ENCODE peak calls at places on chromosomes 7 and 10, in seven cellular contexts. C is iris pigment epithelial cell; B is breast epithelium; D is osteocyte; U is central memory CD4-positive, alpha-beta T cell; I is T1000; H is stimulated activated CD4-positive, alpha-beta T cell treated with anti-CD3 and anti-CD28 coated beads, Interleukin-1b, Interleukin-23, amount 100 ng/mL, for 24 hours. W is an unnamed sample.

GRCh38 chr10:131676448-131676847 is 224.4 kb upstream of the PPP2R2D start:
- DNase-seq in C (no peak), D (no peak), U (no peak), H (no peak), I (no peak), B (no peak), W (no peak)

GRCh38 chr10:97499561-97500296 is 1.0 kb downstream of the UBTD1 start:
- DNase-seq in H (no peak), D (no peak), U (no peak), C (peak), B (no peak), I (peak), W (no peak)

GRCh38 chr7:171364-171904 is 20.9 kb upstream of the FAM20C start:
- DNase-seq in H (no peak), B (no peak), U (no peak), D (no peak), I (no peak), C (no peak), W (no peak)

GRCh38 chr10:98400482-98400881 is 14.5 kb downstream of the PYROXD2 start:
- DNase-seq in B (no peak), I (no peak), H (no peak), C (peak), U (no peak), D (no peak), W (no peak)

GRCh38 chr10:74542077-74542476 is 284.3 kb upstream of the KAT6B start:
- DNase-seq in B (no peak), U (no peak), C (peak), H (no peak), D (no peak), I (no peak), W (no peak)

GRCh38 chr10:50579491-50580259 is 44.1 kb downstream of the SGMS1 start:
- DNase-seq in I (no peak), D (no peak), U (no peak), C (no peak), B (no peak), H (no peak), W (peak)

GRCh38 chr7:112009081-112009480 is 197.1 kb downstream of the DOCK4 start:
- DNase-seq in U (no peak), I (no peak), D (no peak), H (no peak), C (peak), B (no peak), W (no peak)

GRCh38 chr7:149719912-149720335 is 53.5 kb downstream of the ZNF467 start:
- DNase-seq in U (no peak), D (no peak), C (no peak), I (no peak), H (no peak), B (no peak), W (no peak)

GRCh38 chr7:121480566-121481335 is 84.6 kb upstream of the FAM3C start:
- DNase-seq in C (peak), I (no peak), H (no peak), D (no peak), U (no peak), B (no peak), W (no peak)

GRCh38 chr7:93373537-93373936 is 141.4 kb downstream of the VPS50 start:
- DNase-seq in D (no peak), C (no peak), B (no peak), U (no peak), I (no peak), H (no peak), W (no peak)

GRCh38 chr10:103448751-103449150 is 3.4 kb downstream of the CALHM2 start:
- DNase-seq in D (no peak), U (no peak), C (peak), H (no peak), I (peak), B (no peak), W (no peak)

GRCh38 chr10:113291413-113291812 is 261.4 kb upstream of the HABP2 start:
- DNase-seq in D (no peak), H (no peak), I (no peak), C (no peak), B (no peak), U (no peak), W (no peak)

GRCh38 chr7:106425017-106425719 is 140.4 kb upstream of the NAMPT start:
- DNase-seq in I (peak), U (peak), C (peak), H (peak), B (peak), D (no peak), W (peak)

GRCh38 chr7:69659964-69660363 is 61.7 kb downstream of the AUTS2 start:
- DNase-seq in B (no peak), I (no peak), D (no peak), H (no peak), U (no peak), C (peak), W (no peak)

GRCh38 chr10:70943806-70944466 is 55.6 kb upstream of the PCBD1 start:
- DNase-seq in B (no peak), H (no peak), I (no peak), U (no peak), C (no peak), D (no peak), W (no peak)

GRCh38 chr7:102433319-102434038 is at the start of gene ORAI2:
- DNase-seq in H (peak), I (peak), B (peak), U (peak), C (peak), D (peak), W (peak)

GRCh38 chr10:5291501-5292195 is 73.1 kb upstream of the UCN3 start:
- DNase-seq in I (no peak), D (no peak), H (no peak), U (peak), B (no peak), C (peak), W (peak)

GRCh38 chr7:18573410-18574234 is 78.1 kb downstream of the HDAC9 start:
- DNase-seq in D (no peak), B (no peak), I (no peak), H (no peak), U (no peak), C (no peak), W (no peak)

GRCh38 chr10:131491195-131491594 is 179.7 kb upstream of the TCERG1L start:
- DNase-seq in U (no peak), C (no peak), H (no peak), B (no peak), I (no peak), D (no peak), W (no peak)

GRCh38 chr10:47036771-47037170 is 125.5 kb downstream of the PTPN20 start:
- DNase-seq in I (no peak), B (no peak), C (no peak), U (no peak), D (no peak), H (no peak), W (no peak)

GRCh38 chr7:4273566-4274230 is 408.4 kb upstream of the FOXK1 start:
- DNase-seq in C (no peak), D (peak), I (no peak), U (no peak), B (no peak), H (no peak), W (no peak)

GRCh38 chr7:45384499-45384898 is 189.7 kb upstream of the ADCY1 start:
- DNase-seq in B (no peak), I (peak), U (no peak), D (no peak), C (peak), H (no peak), W (no peak)

GRCh38 chr10:75000748-75001321 is 110.6 kb upstream of the SAMD8 start:
- DNase-seq in B (no peak), H (no peak), D (no peak), I (no peak), U (no peak), C (no peak), W (no peak)

GRCh38 chr7:134954197-134955082 is 31.9 kb upstream of the AGBL3 start:
- DNase-seq in H (no peak), U (peak), C (peak), D (no peak), B (no peak), I (no peak), W (no peak)

GRCh38 chr7:35253182-35253679 is 669 bp downstream of the TBX20 start:
- DNase-seq in C (no peak), B (no peak), D (no peak), U (no peak), I (no peak), H (no peak), W (no peak)

GRCh38 chr10:101122270-101123084 is 8.6 kb upstream of the TLX1 start:
- DNase-seq in B (no peak), I (no peak), C (no peak), D (no peak), U (no peak), H (no peak), W (no peak)

GRCh38 chr7:27124096-27124978 is 6.2 kb downstream of the HOXA4 start:
- DNase-seq in I (peak), B (no peak), D (no peak), H (no peak), C (no peak), U (no peak), W (no peak)

GRCh38 chr7:111750168-111750715 is 187.9 kb upstream of the IMMP2L start:
- DNase-seq in U (no peak), D (no peak), H (no peak), B (no peak), I (no peak), C (peak), W (peak)

GRCh38 chr7:121037828-121038716 is 49.6 kb downstream of the CPED1 start:
- DNase-seq in D (no peak), H (no peak), C (no peak), U (no peak), B (no peak), I (no peak), W (no peak)

GRCh38 chr10:126593968-126594701 is 76.4 kb downstream of the C10orf90 start:
- DNase-seq in U (no peak), D (no peak), I (no peak), B (no peak), C (no peak), H (no peak), W (no peak)

GRCh38 chr10:33290286-33291052 is 44.0 kb downstream of the NRP1 start:
- DNase-seq in B (no peak), D (no peak), U (no peak), I (no peak), H (no peak), C (no peak), W (peak)

GRCh38 chr7:96179863-96180262 is 142.0 kb downstream of the SLC25A13 start:
- DNase-seq in H (no peak), D (no peak), U (no peak), B (no peak), C (no peak), I (no peak), W (no peak)